ENCODE peak calls at places on chromosomes 4 and X, in seven cellular contexts. T, R, P, M, G, Q and I are unnamed samples.

GRCh38 chr4:6516762-6517161 is 44.3 kb upstream of the PPP2R2C start:
- DNase-seq in Q (no peak), G (no peak), M (no peak), P (no peak), R (no peak), T (no peak), I (no peak)

GRCh38 chrX:12497832-12498591 is 293.2 kb upstream of the PRPS2 start:
- DNase-seq in Q (no peak), R (no peak), G (no peak), M (no peak), T (no peak), P (no peak), I (no peak)

GRCh38 chrX:149825424-149825823 is 43.7 kb downstream of the MAGEA9 start:
- DNase-seq in R (no peak), Q (no peak), P (peak), M (no peak), T (no peak), G (peak), I (no peak)

GRCh38 chr4:42761804-42762203 is 104.9 kb upstream of the ATP8A1 start:
- DNase-seq in Q (no peak), M (no peak), G (no peak), T (no peak), P (no peak), R (no peak), I (no peak)

GRCh38 chr4:6906046-6906445 is 3.6 kb upstream of the TBC1D14 start:
- DNase-seq in G (no peak), P (no peak), T (no peak), M (no peak), Q (no peak), R (no peak), I (no peak)

GRCh38 chr4:187491421-187491820 is 504.1 kb upstream of the ZFP42 start:
- DNase-seq in P (no peak), R (no peak), M (no peak), T (no peak), Q (no peak), G (no peak), I (no peak)

GRCh38 chrX:70132877-70133302 is 357 bp upstream of the IGBP1 start:
- DNase-seq in Q (no peak), P (no peak), R (no peak), G (no peak), T (no peak), M (no peak), I (no peak)

GRCh38 chrX:16712825-16713155 is 321 bp upstream of the CTPS2 start:
- DNase-seq in P (no peak), M (no peak), G (no peak), R (no peak), Q (no peak), T (no peak), I (no peak)

GRCh38 chrX:19382500-19383145 is 38.9 kb downstream of the PDHA1 start:
- DNase-seq in Q (peak), M (peak), G (peak), T (no peak), R (no peak), P (peak), I (no peak)

GRCh38 chrX:70196961-70197805 is 19.9 kb downstream of the DGAT2L6 start:
- DNase-seq in P (peak), G (peak), M (no peak), R (no peak), T (no peak), Q (no peak), I (peak)

GRCh38 chr4:22670953-22671352 is 21.8 kb upstream of the GBA3 start:
- DNase-seq in Q (peak), R (peak), G (no peak), T (no peak), P (no peak), M (no peak), I (no peak)

GRCh38 chr4:177308125-177308524 is 1.5 kb upstream of the NEIL3 start:
- DNase-seq in Q (no peak), G (no peak), P (no peak), T (peak), M (peak), R (no peak), I (peak)